ENCODE peak calls at places on chromosome 2, in ten cellular contexts. L, Y, R, E, K, Z, C, F, I and A are unnamed samples.

GRCh38 chr2:42895796-42896145 is 103.4 kb upstream of the HAAO start:
- DNase-seq in K (no peak), C (no peak), Z (no peak), L (no peak), E (no peak), R (no peak), F (no peak), I (no peak), Y (no peak), A (no peak)

GRCh38 chr2:159169187-159169586 is 117.3 kb downstream of the WDSUB1 start:
- DNase-seq in C (no peak), K (no peak), R (no peak), F (no peak), I (peak), Y (no peak), L (no peak), E (peak), Z (no peak), A (no peak)

GRCh38 chr2:149315461-149315860 is 14.9 kb upstream of the LYPD6 start:
- DNase-seq in C (no peak), I (peak), K (no peak), Z (no peak), Y (no peak), L (no peak), F (no peak), R (no peak), E (no peak), A (no peak)

GRCh38 chr2:17309741-17310339 is 208.4 kb downstream of the RAD51AP2 start:
- DNase-seq in Y (peak), F (peak), E (peak), L (peak), Z (no peak), I (peak), R (peak), K (peak), C (no peak), A (peak)

GRCh38 chr2:40369619-40370397 is 82.1 kb downstream of the SLC8A1 start:
- DNase-seq in Z (no peak), K (peak), I (peak), L (no peak), R (no peak), E (peak), Y (no peak), C (peak), F (no peak), A (no peak)

GRCh38 chr2:8581601-8582041 is 100.2 kb upstream of the ID2 start:
- DNase-seq in L (no peak), R (no peak), C (no peak), I (no peak), Z (no peak), K (no peak), E (no peak), Y (no peak), F (no peak), A (no peak)

GRCh38 chr2:178825183-178825582 is 18.0 kb upstream of the TTN start:
- DNase-seq in C (peak), Y (no peak), I (peak), R (no peak), E (peak), Z (no peak), K (no peak), L (no peak), F (no peak), A (no peak)

GRCh38 chr2:152379089-152379488 is 44.1 kb downstream of the FMNL2 start:
- DNase-seq in E (no peak), Z (no peak), C (no peak), L (no peak), K (no peak), I (no peak), R (no peak), F (no peak), Y (no peak), A (no peak)

GRCh38 chr2:62343206-62343605 is 147.3 kb downstream of the B3GNT2 start:
- DNase-seq in R (no peak), K (no peak), I (no peak), E (no peak), Z (no peak), Y (no peak), C (no peak), F (no peak), L (no peak), A (no peak)

GRCh38 chr2:122081743-122082142 is 326.3 kb downstream of the TSN start:
- DNase-seq in C (no peak), I (no peak), K (no peak), E (no peak), F (no peak), L (no peak), R (peak), Y (no peak), Z (no peak), A (no peak)

GRCh38 chr2:99867690-99868089 is 274.7 kb downstream of the AFF3 start:
- DNase-seq in I (peak), L (no peak), E (peak), R (no peak), F (no peak), K (no peak), C (peak), Y (no peak), Z (no peak), A (no peak)

GRCh38 chr2:150188177-150188576 is 299.3 kb downstream of the RND3 start:
- DNase-seq in C (peak), R (no peak), L (no peak), I (no peak), Z (no peak), E (no peak), Y (no peak), F (peak), K (no peak), A (no peak)

GRCh38 chr2:162245737-162246136 is 2.5 kb upstream of the FAP start:
- DNase-seq in C (peak), R (no peak), I (peak), L (no peak), K (no peak), F (peak), E (peak), Z (no peak), Y (no peak), A (no peak)

GRCh38 chr2:133955174-133955573 is 298.7 kb upstream of the MGAT5 start:
- DNase-seq in L (no peak), C (no peak), I (no peak), Y (no peak), R (no peak), F (no peak), Z (no peak), E (no peak), K (no peak), A (no peak)

GRCh38 chr2:240590681-240591111 is 4.2 kb downstream of the CAPN10 start:
- DNase-seq in K (no peak), E (no peak), Z (no peak), R (no peak), L (no peak), F (no peak), Y (no peak), C (no peak), I (no peak), A (no peak)

GRCh38 chr2:31382452-31383120 is 32.0 kb downstream of the XDH start:
- DNase-seq in F (no peak), Z (no peak), K (no peak), C (no peak), E (peak), R (no peak), Y (no peak), L (no peak), I (peak), A (peak)

GRCh38 chr2:173502296-173502695 is 147.6 kb downstream of the CDCA7 start:
- DNase-seq in K (no peak), F (no peak), L (no peak), R (no peak), Y (no peak), E (no peak), I (no peak), Z (no peak), C (no peak), A (no peak)

GRCh38 chr2:168494190-168494711 is 38.2 kb downstream of the CERS6 start:
- DNase-seq in Y (peak), R (no peak), L (no peak), K (peak), E (peak), Z (no peak), C (no peak), I (peak), F (peak), A (no peak)

GRCh38 chr2:239305771-239306170 is 95.0 kb downstream of the HDAC4 start:
- DNase-seq in R (no peak), C (no peak), K (no peak), Z (no peak), L (no peak), E (no peak), F (no peak), Y (no peak), I (no peak), A (no peak)

GRCh38 chr2:60350791-60351190 is 202.7 kb downstream of the BCL11A start:
- DNase-seq in C (no peak), Y (no peak), F (no peak), L (peak), Z (no peak), R (no peak), K (no peak), E (no peak), I (no peak), A (no peak)

GRCh38 chr2:110101280-110101844 is 14.3 kb downstream of the MALL start:
- DNase-seq in Y (no peak), F (peak), K (peak), R (peak), I (peak), E (peak), C (peak), Z (no peak), L (no peak), A (no peak)

GRCh38 chr2:31055938-31056337 is 82.3 kb downstream of the GALNT14 start:
- DNase-seq in Y (no peak), K (no peak), Z (no peak), R (no peak), L (no peak), E (no peak), C (no peak), F (no peak), I (no peak), A (no peak)

GRCh38 chr2:39803839-39804238 is 24.8 kb upstream of the THUMPD2 start:
- DNase-seq in C (no peak), F (no peak), E (no peak), Z (no peak), K (no peak), Y (no peak), R (no peak), I (no peak), L (no peak), A (no peak)

GRCh38 chr2:70496819-70497218 is 56.8 kb downstream of the TGFA start:
- DNase-seq in R (no peak), F (peak), L (no peak), Y (no peak), I (peak), E (no peak), C (no peak), Z (no peak), K (no peak), A (no peak)

GRCh38 chr2:234588054-234588430 is 91.2 kb upstream of the ARL4C start:
- DNase-seq in L (no peak), I (no peak), Y (no peak), F (no peak), R (no peak), K (no peak), E (no peak), Z (no peak), C (no peak), A (no peak)

GRCh38 chr2:237614151-237614720 is 13.2 kb upstream of the LRRFIP1 start:
- DNase-seq in K (no peak), Y (peak), R (no peak), F (no peak), E (peak), C (no peak), L (no peak), I (no peak), Z (no peak), A (no peak)

GRCh38 chr2:201234167-201235139 is 25.9 kb upstream of the CASP8 start:
- DNase-seq in R (no peak), L (peak), Z (no peak), F (peak), I (no peak), K (peak), C (no peak), Y (no peak), E (peak), A (no peak)

GRCh38 chr2:54416166-54416798 is 39.8 kb upstream of the SPTBN1 start:
- DNase-seq in E (peak), R (no peak), C (no peak), K (no peak), Y (no peak), F (peak), I (peak), Z (no peak), L (no peak), A (no peak)

GRCh38 chr2:186348200-186348599 is 137.9 kb upstream of the ZC3H15 start:
- DNase-seq in F (no peak), L (no peak), K (no peak), E (peak), I (no peak), Z (no peak), R (no peak), C (no peak), Y (no peak), A (no peak)

GRCh38 chr2:131076707-131077106 is 16.6 kb downstream of the FAM168B start:
- DNase-seq in L (no peak), E (peak), Z (no peak), Y (no peak), R (no peak), I (no peak), C (no peak), F (no peak), K (no peak), A (no peak)

GRCh38 chr2:36511858-36512630 is 85.9 kb downstream of the FEZ2 start:
- DNase-seq in L (no peak), R (no peak), C (peak), F (no peak), Y (no peak), Z (no peak), E (no peak), K (no peak), I (no peak), A (no peak)

GRCh38 chr2:120469486-120469885 is 123.5 kb downstream of the INHBB start:
- DNase-seq in L (no peak), I (no peak), Z (no peak), Y (no peak), K (no peak), F (no peak), E (no peak), R (no peak), C (no peak), A (no peak)

GRCh38 chr2:150888337-150888736 is 373.3 kb downstream of the RBM43 start:
- DNase-seq in I (no peak), L (no peak), R (no peak), Z (no peak), F (no peak), Y (no peak), C (peak), E (peak), K (no peak), A (no peak)

GRCh38 chr2:101736861-101737291 is 39.4 kb downstream of the MAP4K4 start:
- DNase-seq in C (peak), K (peak), Y (no peak), R (no peak), F (no peak), E (peak), Z (no peak), L (no peak), I (peak), A (no peak)